ENCODE peak calls at places on chromosomes 12 and 14, in five cellular contexts. J is MM.1S, E is upper lobe of right lung, O is GM23338, T is bronchial epithelial cell. I is an unnamed sample.
A peak's percentile ranks its signal among the peaks of the same experiment; 100 is the strongest.

GRCh38 chr12:31009976-31010375 is 63.7 kb upstream of the DDX11 start:
- DNase-seq in J (no peak), T (no peak), E (no peak), O (no peak), I (no peak)

GRCh38 chr14:33291529-33292104 is 352.9 kb downstream of the NPAS3 start:
- DNase-seq in O (no peak), E (no peak), T (no peak), J (no peak), I (no peak)

GRCh38 chr12:87383705-87384104 is 645.5 kb downstream of the C12orf50 start:
- DNase-seq in J (no peak), T (peak; percentile 76), E (no peak), O (no peak), I (no peak)

GRCh38 chr14:72292689-72293024 is 360.4 kb downstream of the RGS6 start:
- DNase-seq in J (no peak), O (no peak), T (no peak), E (no peak), I (no peak)

GRCh38 chr12:116057356-116057755 is 220.1 kb downstream of the MED13L start:
- DNase-seq in J (no peak), E (no peak), T (no peak), O (no peak), I (no peak)

GRCh38 chr14:53964249-53964648 is 7.6 kb upstream of the BMP4 start:
- DNase-seq in O (peak; percentile 43), T (no peak), J (no peak), E (no peak), I (no peak)

GRCh38 chr12:109291531-109292341 is 17.3 kb downstream of the FOXN4 start:
- DNase-seq in J (no peak), E (no peak), T (no peak), O (peak; percentile 92), I (no peak)

GRCh38 chr12:54372113-54372806 is 8.0 kb upstream of the GPR84 start:
- DNase-seq in O (no peak), T (no peak), J (no peak), E (no peak), I (no peak)

GRCh38 chr14:70186826-70187483 is 1.8 kb downstream of the SLC8A3 start:
- DNase-seq in E (no peak), J (no peak), T (no peak), O (peak; percentile 81), I (no peak)

GRCh38 chr12:49098035-49098451 is 3.4 kb upstream of the DHH start:
- DNase-seq in E (peak; percentile 69), O (peak; percentile 87), T (peak; percentile 31), J (peak; percentile 29), I (peak; percentile 60)

GRCh38 chr12:75477137-75477536 is 3.4 kb upstream of the GLIPR1 start:
- DNase-seq in J (no peak), O (no peak), E (no peak), T (no peak), I (no peak)

GRCh38 chr12:115225845-115226244 is 541.9 kb upstream of the TBX3 start:
- DNase-seq in J (no peak), T (no peak), O (no peak), E (no peak), I (no peak)

GRCh38 chr12:21894792-21895392 is 46.3 kb downstream of the ABCC9 start:
- DNase-seq in J (no peak), E (no peak), O (no peak), T (no peak), I (no peak)

GRCh38 chr12:21891763-21892217 is 49.4 kb downstream of the ABCC9 start:
- DNase-seq in O (no peak), T (no peak), E (no peak), J (no peak), I (no peak)

GRCh38 chr12:21888464-21888863 is 52.8 kb downstream of the ABCC9 start:
- DNase-seq in T (no peak), E (no peak), J (no peak), O (no peak), I (no peak)

GRCh38 chr12:21893924-21894323 is 47.3 kb downstream of the ABCC9 start:
- DNase-seq in E (no peak), O (no peak), J (no peak), T (no peak), I (no peak)

DNA sequence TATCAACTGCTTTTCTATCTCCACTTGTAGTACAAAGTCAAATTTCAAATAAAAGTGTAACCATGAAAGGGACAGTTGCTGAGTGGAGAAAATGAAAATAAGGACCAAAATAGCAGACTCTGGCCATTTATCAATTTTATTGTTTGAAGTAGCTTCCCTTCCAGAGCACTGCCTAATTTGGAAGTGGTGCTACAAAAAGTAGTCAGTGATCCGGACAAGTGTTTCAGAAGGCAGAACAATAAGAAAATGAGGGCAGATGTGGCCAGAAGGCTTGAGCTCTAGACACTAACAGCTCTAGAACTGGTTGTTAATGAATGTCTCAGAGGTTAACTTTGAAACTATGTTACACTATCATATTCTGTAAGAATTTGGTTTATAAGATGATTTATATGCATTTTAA is 48.9 kb downstream of the ABCC9 start:
- DNase-seq in J (no peak), T (no peak), O (no peak), E (no peak), I (no peak)
- H3K4me3 ChIP-seq in J (no peak overlapping the region), T (no peak overlapping the region), O (no peak overlapping the region), E (no peak overlapping the region), I (no peak overlapping the region)

GRCh38 chr12:15726029-15726756 is 63.0 kb downstream of the EPS8 start:
- DNase-seq in O (no peak), E (no peak), J (no peak), T (no peak), I (no peak)

GRCh38 chr12:15731940-15732339 is 57.2 kb downstream of the EPS8 start:
- DNase-seq in E (no peak), O (no peak), T (no peak), J (no peak), I (no peak)

GRCh38 chr12:15728118-15728598 is 61.0 kb downstream of the EPS8 start:
- DNase-seq in E (no peak), J (no peak), T (peak; percentile 43), O (no peak), I (no peak)

GRCh38 chr12:15726757-15727112 is 62.5 kb downstream of the EPS8 start:
- DNase-seq in O (no peak), J (no peak), E (no peak), T (no peak), I (no peak)

GRCh38 chr12:15729097-15729496 is 60.1 kb downstream of the EPS8 start:
- DNase-seq in J (no peak), O (no peak), T (no peak), E (no peak), I (no peak)
- H3K36me3 ChIP-seq in J (no peaks in the 10 kb centered on the region), O (no peaks in the 10 kb centered on the region), T (no peaks in the 10 kb centered on the region), E (no peaks in the 10 kb centered on the region), I (no peaks in the 10 kb centered on the region)

GRCh38 chr14:29925736-29926135 is 1.9 kb downstream of the PRKD1 start:
- DNase-seq in J (no peak), O (no peak), T (no peak), E (no peak), I (no peak)
- H3K4me3 ChIP-seq in J (no peak overlapping the region), O (peak overlapping the region; percentile 81), T (no peak overlapping the region), E (peak overlapping the region; percentile 73), I (no peak overlapping the region)

GRCh38 chr14:104749958-104750529 is 2.9 kb upstream of the SIVA1 start:
- DNase-seq in J (no peak), T (peak; percentile 50), E (no peak), O (no peak), I (no peak)
- H3K36me3 ChIP-seq in J (no peaks in the 10 kb centered on the region), T (peaks cover 4% of the 10 kb centered on the region), E (no peaks in the 10 kb centered on the region), O (peaks cover 5% of the 10 kb centered on the region), I (peaks cover 11% of the 10 kb centered on the region)

GRCh38 chr12:121209221-121209620 is 708 bp upstream of the P2RX4 start:
- DNase-seq in E (no peak), T (no peak), J (no peak), O (no peak), I (no peak)
- H3K4me3 ChIP-seq in E (peak overlapping the region; percentile 73), T (no peak overlapping the region), J (no peak overlapping the region), O (peak overlapping the region; percentile 81), I (peak overlapping the region; percentile 85)

I was measured in naive thymus-derived CD4-positive, alpha-beta T cell.